ENCODE peak calls at places on chromosome 2, in seven cellular contexts. F, I, K, G, Z, U and R are unnamed samples.
A peak's percentile ranks its signal among the peaks of the same experiment; 100 is the strongest.

GRCh38 chr2:240398711-240399267 is 36.7 kb upstream of the GPC1 start:
- DNase-seq in I (no peak), U (no peak), F (peak; percentile 59), K (no peak), Z (no peak), G (no peak), R (no peak)

GRCh38 chr2:206798009-206798408 is 32.6 kb downstream of the FASTKD2 start:
- DNase-seq in G (no peak), K (no peak), U (no peak), I (no peak), Z (no peak), F (no peak), R (no peak)

GRCh38 chr2:106614511-106615291 is 127.5 kb downstream of the CD8B2 start:
- DNase-seq in U (no peak), G (no peak), Z (no peak), K (no peak), F (no peak), I (no peak), R (no peak)

GRCh38 chr2:188765522-188765921 is 208.7 kb upstream of the COL3A1 start:
- DNase-seq in Z (peak; percentile 1), U (peak; percentile 66), I (peak; percentile 39), F (no peak), K (peak; percentile 52), G (no peak), R (no peak)

GRCh38 chr2:216370961-216371633 is 1.2 kb downstream of the MARCHF4 start:
- DNase-seq in F (no peak), I (peak; percentile 38), K (peak; percentile 75), U (no peak), G (no peak), Z (no peak), R (no peak)

GRCh38 chr2:205022751-205023150 is 477.5 kb downstream of the PARD3B start:
- DNase-seq in Z (no peak), K (no peak), G (no peak), U (no peak), F (no peak), I (no peak), R (no peak)

GRCh38 chr2:29295843-29296242 is 180.6 kb downstream of the CLIP4 start:
- DNase-seq in Z (peak; percentile 22), K (peak; percentile 26), U (peak; percentile 61), I (peak; percentile 53), F (no peak), G (no peak), R (no peak)

GRCh38 chr2:220434365-220434764 is 806.9 kb downstream of the SLC4A3 start:
- DNase-seq in F (no peak), U (peak; percentile 65), G (no peak), I (no peak), K (no peak), Z (peak; percentile 18), R (peak; percentile 12)

GRCh38 chr2:124136110-124136509 is 111.0 kb downstream of the CNTNAP5 start:
- DNase-seq in F (no peak), K (no peak), Z (no peak), G (no peak), I (no peak), U (no peak), R (no peak)

GRCh38 chr2:143575340-143575739 is 446.1 kb downstream of the ARHGAP15 start:
- DNase-seq in U (peak; percentile 36), G (no peak), I (peak; percentile 48), Z (no peak), K (peak; percentile 61), F (no peak), R (no peak)

GRCh38 chr2:188434018-188434417 is 142.3 kb downstream of the GULP1 start:
- DNase-seq in K (no peak), Z (no peak), U (no peak), F (no peak), G (no peak), I (no peak), R (no peak)

GRCh38 chr2:172655091-172655837 is 80.4 kb upstream of the RAPGEF4 start:
- DNase-seq in I (no peak), U (peak; percentile 94), Z (no peak), K (no peak), F (no peak), G (no peak), R (no peak)

GRCh38 chr2:27494944-27495554 is at the start of gene FNDC4:
- DNase-seq in G (no peak), U (peak; percentile 22), F (peak; percentile 82), I (peak; percentile 68), Z (peak; percentile 20), K (peak; percentile 76), R (no peak)

GRCh38 chr2:234765315-234765714 is 186.5 kb upstream of the SH3BP4 start:
- DNase-seq in Z (no peak), I (no peak), K (no peak), F (no peak), U (peak; percentile 39), G (no peak), R (no peak)

GRCh38 chr2:241008711-241009121 is 10.3 kb downstream of the SNED1 start:
- DNase-seq in I (no peak), K (no peak), F (no peak), U (no peak), Z (no peak), G (peak; percentile 43), R (no peak)

DNA sequence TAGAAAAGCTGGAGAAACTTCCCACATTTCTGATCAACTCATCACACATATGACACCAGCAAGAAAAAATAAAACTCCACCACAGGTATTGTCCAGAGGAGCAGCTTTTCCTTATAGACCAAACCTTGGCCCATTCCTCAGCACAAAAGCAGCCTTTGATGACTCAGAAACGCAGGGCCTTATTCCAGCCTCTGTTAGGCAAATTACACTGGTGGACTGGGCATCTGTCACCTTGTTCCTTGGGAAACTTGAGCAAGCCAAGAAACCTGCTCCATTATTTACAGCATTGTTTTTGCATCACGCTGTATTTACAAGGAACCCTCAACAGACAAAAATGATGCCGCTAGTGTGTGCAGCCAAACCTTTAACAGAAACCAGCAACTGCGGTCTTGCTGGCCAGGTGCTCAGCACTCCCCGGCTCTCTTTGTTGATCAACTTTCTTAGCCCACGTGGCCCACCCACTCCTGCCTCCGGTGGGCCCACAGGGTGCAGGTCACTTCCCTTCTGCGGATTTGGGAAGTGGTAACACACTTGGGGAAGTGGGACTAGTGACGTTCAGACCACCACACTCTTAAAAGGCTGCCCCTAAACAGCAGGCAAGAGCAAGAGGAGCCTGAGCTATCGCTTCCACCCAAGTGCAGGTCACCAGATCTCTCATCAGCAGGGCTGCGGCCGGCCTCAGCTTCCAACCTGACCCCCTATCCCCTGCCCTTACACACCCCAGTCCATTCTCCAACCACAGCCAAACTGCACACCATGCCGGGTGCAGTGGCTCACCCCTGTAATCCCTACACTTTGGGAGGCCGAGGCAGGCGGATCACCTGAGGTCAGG is 1.5 kb downstream of the AP1S3 start:
- DNase-seq in Z (peak; percentile 44), G (no peak), I (no peak), F (no peak), K (peak; percentile 24), U (peak; percentile 87), R (no peak)
- H3K27ac ChIP-seq in Z (peak overlapping the region; percentile 70), G (no peak overlapping the region), I (no peak overlapping the region), F (no peak overlapping the region), K (no peak overlapping the region), U (peak overlapping the region; percentile 71), R (peak overlapping the region; percentile 75)

DNA sequence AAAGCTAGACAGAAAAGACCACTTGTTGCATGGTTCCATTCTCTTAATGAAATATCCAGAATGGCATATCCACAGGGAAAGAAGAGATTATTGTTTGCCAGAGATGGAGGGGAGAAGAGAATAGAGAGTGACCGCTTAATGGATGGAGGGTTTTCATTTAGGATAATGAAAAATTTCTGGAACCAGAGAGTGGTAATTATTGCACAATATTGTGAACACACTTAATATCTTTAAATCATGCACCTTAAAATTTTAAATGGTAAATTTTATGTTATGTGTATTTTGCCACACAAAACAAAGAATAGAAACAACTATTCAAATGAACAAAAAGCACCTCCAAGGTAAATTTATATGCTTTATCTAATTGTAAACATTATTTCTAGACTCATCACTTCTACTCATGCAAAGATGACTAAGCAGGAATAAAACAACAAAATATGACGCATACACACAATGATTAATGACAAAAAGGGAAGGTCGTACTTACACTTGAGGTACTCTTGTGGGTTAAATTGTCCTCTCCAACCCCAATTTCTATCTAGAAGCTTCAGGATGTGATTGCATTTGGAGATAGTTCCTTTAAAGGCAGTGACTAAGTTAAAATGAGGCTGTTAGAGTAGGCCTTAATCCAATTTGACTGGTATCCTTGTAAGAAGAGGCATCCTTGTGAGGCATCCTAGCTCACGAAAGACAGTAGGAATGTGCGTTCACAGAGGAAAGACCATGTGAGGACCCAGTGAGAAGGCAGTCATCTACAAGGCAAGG is 18.7 kb upstream of the DHRS9 start:
- DNase-seq in U (peak; percentile 90), G (no peak), K (no peak), I (no peak), F (no peak), Z (peak; percentile 34), R (peak; percentile 56)
- H3K27ac ChIP-seq in U (peak overlapping the region; percentile 86), G (no peak overlapping the region), K (no peak overlapping the region), I (no peak overlapping the region), F (no peak overlapping the region), Z (no peak overlapping the region), R (no peak overlapping the region)

GRCh38 chr2:119197529-119198266 is 25.9 kb upstream of the STEAP3 start:
- DNase-seq in F (no peak), U (no peak), G (no peak), K (no peak), I (no peak), Z (no peak), R (no peak)
- H3K27ac ChIP-seq in F (no peak overlapping the region), U (no peak overlapping the region), G (no peak overlapping the region), K (no peak overlapping the region), I (no peak overlapping the region), Z (no peak overlapping the region), R (no peak overlapping the region)

DNA sequence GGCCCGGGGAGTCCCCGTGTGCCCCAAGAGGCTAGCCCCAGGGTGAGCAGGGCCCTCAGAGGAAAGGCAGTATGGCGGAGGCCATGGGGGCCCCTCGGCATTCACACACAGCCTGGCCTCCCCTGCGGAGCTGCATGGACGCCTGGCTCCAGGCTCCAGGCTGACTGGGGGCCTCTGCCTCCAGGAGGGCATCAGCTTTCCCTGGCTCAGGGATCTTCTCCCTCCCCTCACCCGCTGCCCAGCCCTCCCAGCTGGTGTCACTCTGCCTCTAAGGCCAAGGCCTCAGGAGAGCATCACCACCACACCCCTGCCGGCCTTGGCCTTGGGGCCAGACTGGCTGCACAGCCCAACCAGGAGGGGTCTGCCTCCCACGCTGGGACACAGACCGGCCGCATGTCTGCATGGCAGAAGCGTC is 16.9 kb upstream of the FAHD2A start:
- DNase-seq in Z (no peak), F (no peak), I (no peak), K (no peak), G (no peak), U (no peak), R (no peak)
- H3K27ac ChIP-seq in Z (no peak overlapping the region), F (no peak overlapping the region), I (no peak overlapping the region), K (no peak overlapping the region), G (no peak overlapping the region), U (no peak overlapping the region), R (no peak overlapping the region)

GRCh38 chr2:15410884-15411283 is 150.2 kb downstream of the NBAS start:
- DNase-seq in Z (no peak), F (no peak), K (no peak), I (no peak), U (no peak), G (no peak), R (no peak)

GRCh38 chr2:15412309-15412708 is 148.8 kb downstream of the NBAS start:
- DNase-seq in G (no peak), Z (no peak), F (no peak), U (peak; percentile 18), K (no peak), I (no peak), R (no peak)

GRCh38 chr2:15415748-15416147 is 145.4 kb downstream of the NBAS start:
- DNase-seq in U (no peak), I (no peak), Z (no peak), K (no peak), F (no peak), G (no peak), R (no peak)

GRCh38 chr2:15408759-15409158 is 152.4 kb downstream of the NBAS start:
- DNase-seq in K (no peak), I (no peak), U (no peak), G (no peak), F (no peak), Z (no peak), R (no peak)

GRCh38 chr2:15412779-15413178 is 148.4 kb downstream of the NBAS start:
- DNase-seq in K (no peak), U (no peak), G (no peak), I (peak; percentile 11), F (no peak), Z (no peak), R (no peak)
- H3K27ac ChIP-seq in K (no peak overlapping the region), U (no peak overlapping the region), G (no peak overlapping the region), I (no peak overlapping the region), F (no peak overlapping the region), Z (no peak overlapping the region), R (no peak overlapping the region)